ENCODE peak calls at places on chromosomes 7 and 10, in six cellular contexts. Q, I, M, Z, D and B are unnamed samples.

GRCh38 chr10:104502907-104503306 is 138.2 kb upstream of the SORCS3 start:
- DNase-seq in Z (no peak), I (no peak), Q (no peak), D (no peak), M (no peak), B (no peak)

GRCh38 chr10:23359692-23360380 is 15.2 kb upstream of the C10orf67 start:
- DNase-seq in Q (no peak), I (no peak), D (no peak), M (no peak), Z (no peak), B (no peak)

GRCh38 chr10:69732147-69732825 is 69.4 kb upstream of the COL13A1 start:
- DNase-seq in Z (no peak), D (no peak), I (no peak), Q (no peak), M (no peak), B (no peak)

GRCh38 chr7:90736316-90736715 is 140.2 kb downstream of the CDK14 start:
- DNase-seq in I (no peak), Z (no peak), Q (no peak), D (no peak), M (no peak), B (no peak)

GRCh38 chr10:3095373-3096139 is 28.2 kb downstream of the PFKP start:
- DNase-seq in Q (no peak), D (peak), I (peak), Z (peak), M (peak), B (peak)

GRCh38 chr10:117686606-117687005 is 144.1 kb downstream of the EMX2 start:
- DNase-seq in I (no peak), Q (no peak), M (no peak), Z (no peak), D (no peak), B (no peak)

GRCh38 chr7:43781726-43782607 is 23.5 kb downstream of the BLVRA start:
- DNase-seq in I (no peak), D (peak), Q (no peak), Z (no peak), M (no peak), B (no peak)

GRCh38 chr7:85730016-85730415 is 543.2 kb upstream of the SEMA3D start:
- DNase-seq in D (no peak), Z (no peak), Q (no peak), I (no peak), M (no peak), B (no peak)

GRCh38 chr10:113558336-113558735 is 5.5 kb downstream of the HABP2 start:
- DNase-seq in M (no peak), I (no peak), Q (peak), D (no peak), Z (no peak), B (no peak)

GRCh38 chr10:72255977-72256729 is 17.6 kb upstream of the DDIT4 start:
- DNase-seq in I (no peak), D (no peak), Z (no peak), M (no peak), Q (no peak), B (no peak)

GRCh38 chr10:72253002-72253401 is 20.7 kb upstream of the DDIT4 start:
- DNase-seq in M (no peak), I (no peak), Q (no peak), Z (no peak), D (no peak), B (no peak)

GRCh38 chr10:72257051-72257892 is 16.5 kb upstream of the DDIT4 start:
- DNase-seq in I (peak), Q (no peak), M (peak), Z (peak), D (no peak), B (no peak)

GRCh38 chr10:72251635-72252034 is 22.1 kb upstream of the DDIT4 start:
- DNase-seq in D (peak), Q (no peak), I (no peak), Z (no peak), M (no peak), B (no peak)

GRCh38 chr10:72254891-72255568 is 18.7 kb upstream of the DDIT4 start:
- DNase-seq in Z (peak), I (no peak), M (peak), Q (no peak), D (no peak), B (no peak)
- TF ChIP-seq TAF1 in Z (no peak), I (no peak), M (peak), Q (no peak), D (peak), B (no peak)

GRCh38 chr7:101321491-101322401 is at the start of gene IFT22:
- DNase-seq in Q (no peak), D (peak), Z (peak), M (peak), I (peak), B (peak)
- TF ChIP-seq POLR2A in Q (no peak), D (peak), Z (peak), M (peak), I (peak), B (peak)

GRCh38 chr7:2157473-2158279 is 75.1 kb downstream of the MAD1L1 start:
- DNase-seq in M (no peak), I (no peak), Z (no peak), Q (no peak), D (no peak), B (no peak)
- TF ChIP-seq TAF1 in M (no peak), I (no peak), Z (no peak), Q (no peak), D (no peak), B (no peak)

GRCh38 chr10:72625608-72626443 is at the start of gene MICU1:
- DNase-seq in I (peak), M (peak), Z (peak), D (peak), Q (peak), B (peak)
- TF ChIP-seq POLR2A in I (peak), M (peak), Z (peak), D (peak), Q (peak), B (peak)

GRCh38 chr10:81026597-81026996 is 488.9 kb downstream of the SH2D4B start:
- DNase-seq in I (no peak), D (no peak), Z (no peak), M (no peak), Q (no peak), B (no peak)
- TF ChIP-seq TAF1 in I (no peak), D (no peak), Z (no peak), M (no peak), Q (no peak), B (no peak)

GRCh38 chr7:2601065-2601464 is 30.7 kb upstream of the TTYH3 start:
- DNase-seq in Z (no peak), M (no peak), I (no peak), Q (no peak), D (no peak), B (no peak)
- TF ChIP-seq POLR2A in Z (no peak), M (no peak), I (no peak), Q (no peak), D (no peak), B (no peak)